ENCODE peak calls at places on chromosome 7, in four cellular contexts. One of them, this sample, is unnamed.
A peak's percentile ranks its signal among the peaks of the same experiment; 100 is the strongest.

GRCh38 chr7:69837387-69838068 is 239.3 kb downstream of the AUTS2 start:
- DNase-seq in HepG2: no peak
- DNase-seq in K562: no peak
- DNase-seq in Panc1: no peak
- DNase-seq in this sample: no peak

GRCh38 chr7:119935418-119936025 is 337.5 kb upstream of the KCND2 start:
- DNase-seq in HepG2: peak; percentile 21
- DNase-seq in K562: peak; percentile 64
- DNase-seq in Panc1: peak; percentile 18
- DNase-seq in this sample: peak; percentile 32

GRCh38 chr7:31052841-31053601 is 913 bp downstream of the ADCYAP1R1 start:
- DNase-seq in HepG2: no peak
- DNase-seq in K562: no peak
- DNase-seq in Panc1: no peak
- DNase-seq in this sample: no peak

GRCh38 chr7:130063036-130063435 is 7.3 kb upstream of the KLHDC10 start:
- DNase-seq in HepG2: peak; percentile 50
- DNase-seq in K562: peak; percentile 90
- DNase-seq in Panc1: no peak
- DNase-seq in this sample: no peak

GRCh38 chr7:115037128-115037802 is 115.4 kb downstream of the MDFIC start:
- DNase-seq in HepG2: no peak
- DNase-seq in K562: no peak
- DNase-seq in Panc1: no peak
- DNase-seq in this sample: no peak

GRCh38 chr7:82616059-82616723 is 172.6 kb upstream of the CACNA2D1 start:
- DNase-seq in HepG2: no peak
- DNase-seq in K562: no peak
- DNase-seq in Panc1: no peak
- DNase-seq in this sample: no peak

GRCh38 chr7:130940907-130941306 is 206.9 kb upstream of the KLF14 start:
- DNase-seq in HepG2: no peak
- DNase-seq in K562: peak; percentile 55
- DNase-seq in Panc1: peak; percentile 54
- DNase-seq in this sample: no peak

GRCh38 chr7:42359946-42360345 is 122.9 kb upstream of the GLI3 start:
- DNase-seq in HepG2: no peak
- DNase-seq in K562: no peak
- DNase-seq in Panc1: no peak
- DNase-seq in this sample: no peak

GRCh38 chr7:155352076-155352752 is 54.5 kb downstream of the INSIG1 start:
- DNase-seq in HepG2: no peak
- DNase-seq in K562: no peak
- DNase-seq in Panc1: no peak
- DNase-seq in this sample: no peak

GRCh38 chr7:22696672-22697071 is 30.3 kb upstream of the IL6 start:
- DNase-seq in HepG2: no peak
- DNase-seq in K562: peak; percentile 89
- DNase-seq in Panc1: no peak
- DNase-seq in this sample: no peak

GRCh38 chr7:44441079-44441478 is 49.4 kb downstream of the NUDCD3 start:
- DNase-seq in HepG2: no peak
- DNase-seq in K562: no peak
- DNase-seq in Panc1: no peak
- DNase-seq in this sample: no peak

GRCh38 chr7:94655884-94656657 is at the start of gene SGCE:
- DNase-seq in HepG2: peak; percentile 65
- DNase-seq in K562: peak; percentile 45
- DNase-seq in Panc1: no peak
- DNase-seq in this sample: peak; percentile 26

GRCh38 chr7:23207029-23207428 is 25.2 kb downstream of the NUP42 start:
- DNase-seq in HepG2: peak; percentile 72
- DNase-seq in K562: no peak
- DNase-seq in Panc1: no peak
- DNase-seq in this sample: no peak

GRCh38 chr7:142795339-142795863 is 24.6 kb downstream of the PRSS2 start:
- DNase-seq in HepG2: no peak
- DNase-seq in K562: no peak
- DNase-seq in Panc1: no peak
- DNase-seq in this sample: no peak

GRCh38 chr7:31105256-31105950 is 53.3 kb downstream of the ADCYAP1R1 start:
- DNase-seq in HepG2: no peak
- DNase-seq in K562: no peak
- DNase-seq in Panc1: no peak
- DNase-seq in this sample: no peak

GRCh38 chr7:821688-822087 is 10.6 kb upstream of the SUN1 start:
- DNase-seq in HepG2: no peak
- DNase-seq in K562: no peak
- DNase-seq in Panc1: no peak
- DNase-seq in this sample: no peak

GRCh38 chr7:74569501-74570075 is 87.9 kb upstream of the GTF2I start:
- DNase-seq in HepG2: no peak
- DNase-seq in K562: peak; percentile 24
- DNase-seq in Panc1: no peak
- DNase-seq in this sample: no peak

GRCh38 chr7:35185908-35186731 is 67.8 kb downstream of the TBX20 start:
- DNase-seq in HepG2: no peak
- DNase-seq in K562: peak; percentile 5
- DNase-seq in Panc1: no peak
- DNase-seq in this sample: no peak

GRCh38 chr7:133770863-133771492 is 356.2 kb upstream of the LRGUK start:
- DNase-seq in HepG2: peak; percentile 68
- DNase-seq in K562: no peak
- DNase-seq in Panc1: no peak
- DNase-seq in this sample: no peak

GRCh38 chr7:35707422-35707821 is 12.5 kb upstream of the HERPUD2 start:
- DNase-seq in HepG2: no peak
- DNase-seq in K562: no peak
- DNase-seq in Panc1: no peak
- DNase-seq in this sample: no peak

GRCh38 chr7:45670717-45671116 is 96.5 kb downstream of the ADCY1 start:
- DNase-seq in HepG2: no peak
- DNase-seq in K562: no peak
- DNase-seq in Panc1: no peak
- DNase-seq in this sample: no peak

GRCh38 chr7:126026421-126027088 is 1096.9 kb upstream of the POT1 start:
- DNase-seq in HepG2: no peak
- DNase-seq in K562: no peak
- DNase-seq in Panc1: no peak
- DNase-seq in this sample: peak; percentile 4

GRCh38 chr7:70098133-70098561 is 499.9 kb downstream of the AUTS2 start:
- DNase-seq in HepG2: no peak
- DNase-seq in K562: no peak
- DNase-seq in Panc1: no peak
- DNase-seq in this sample: no peak

GRCh38 chr7:116502201-116503096 is 2.9 kb downstream of the CAV2 start:
- DNase-seq in HepG2: no peak
- DNase-seq in K562: no peak
- DNase-seq in Panc1: no peak
- DNase-seq in this sample: no peak

GRCh38 chr7:2821842-2822507 is 22.1 kb downstream of the GNA12 start:
- DNase-seq in HepG2: no peak
- DNase-seq in K562: no peak
- DNase-seq in Panc1: no peak
- DNase-seq in this sample: no peak
- H3K27ac ChIP-seq in HepG2: peak overlapping the region; percentile 76
- H3K27ac ChIP-seq in K562: no peak overlapping the region
- H3K27ac ChIP-seq in Panc1: peak overlapping the region; percentile 84
- H3K27ac ChIP-seq in this sample: no peak overlapping the region

DNA sequence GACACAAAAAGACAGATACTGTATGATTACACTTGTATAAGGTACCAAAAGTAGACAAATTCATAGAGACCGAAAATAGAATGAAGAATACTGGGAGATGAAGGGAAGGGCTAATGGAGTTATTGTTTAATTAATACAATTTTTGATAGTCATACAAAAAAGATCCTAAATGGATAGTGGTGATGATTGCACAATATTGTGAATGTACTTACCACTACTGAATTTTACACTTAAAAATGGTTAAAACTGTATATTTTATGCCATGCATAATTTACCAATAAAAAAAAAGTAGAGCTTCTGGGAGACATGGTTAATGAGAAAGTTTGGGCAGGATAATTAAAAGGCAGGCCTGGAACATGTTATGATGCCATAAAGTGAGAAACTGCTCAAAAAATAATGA is 119.0 kb downstream of the ZPBP start:
- DNase-seq in HepG2: no peak
- DNase-seq in K562: no peak
- DNase-seq in Panc1: no peak
- DNase-seq in this sample: no peak
- TF ChIP-seq TCF7L2 in HepG2: no peak
- TF ChIP-seq TCF7L2 in K562: no peak
- TF ChIP-seq TCF7L2 in Panc1: no peak
- TF ChIP-seq TCF7L2 in this sample: no peak

DNA sequence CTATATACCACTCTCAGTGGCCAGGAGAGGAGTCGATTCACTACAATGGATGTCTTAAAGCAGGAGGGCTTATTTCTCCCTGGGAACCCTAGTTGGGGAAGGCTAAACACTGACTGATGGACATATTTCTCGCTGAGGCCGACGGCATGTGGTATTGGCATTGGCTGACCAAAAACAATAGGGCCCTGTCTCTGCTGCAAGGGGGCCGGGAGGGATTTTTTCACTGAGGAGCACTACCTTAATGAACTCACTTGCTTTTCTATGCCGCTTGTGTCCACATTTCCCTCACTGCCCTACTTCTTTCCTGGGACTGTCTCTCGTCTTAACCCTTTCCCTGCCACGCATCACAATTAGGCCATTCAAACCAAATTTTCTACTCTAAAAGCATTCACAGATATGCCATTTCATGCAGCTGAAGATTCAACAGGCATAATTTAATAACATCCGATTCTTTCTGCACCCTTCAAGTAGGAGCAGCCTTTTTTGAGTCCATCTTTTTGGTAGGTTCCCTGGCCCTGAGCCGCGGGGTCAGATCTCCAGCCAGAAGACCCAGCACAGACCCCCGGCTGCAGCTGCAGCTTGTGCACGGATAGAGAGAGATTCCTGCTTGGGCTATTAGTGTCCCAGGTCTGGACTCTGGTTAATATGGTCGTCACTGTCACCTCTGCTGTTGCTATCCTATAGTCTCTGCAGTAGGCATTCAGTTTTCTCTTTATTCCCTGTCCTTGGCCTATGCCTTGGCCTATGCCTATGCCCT is 118.7 kb downstream of the HIPK2 start:
- DNase-seq in HepG2: peak; percentile 91
- DNase-seq in K562: no peak
- DNase-seq in Panc1: no peak
- DNase-seq in this sample: no peak
- H3K27ac ChIP-seq in HepG2: peak overlapping the region; percentile 84
- H3K27ac ChIP-seq in K562: no peak overlapping the region
- H3K27ac ChIP-seq in Panc1: no peak overlapping the region
- H3K27ac ChIP-seq in this sample: no peak overlapping the region

DNA sequence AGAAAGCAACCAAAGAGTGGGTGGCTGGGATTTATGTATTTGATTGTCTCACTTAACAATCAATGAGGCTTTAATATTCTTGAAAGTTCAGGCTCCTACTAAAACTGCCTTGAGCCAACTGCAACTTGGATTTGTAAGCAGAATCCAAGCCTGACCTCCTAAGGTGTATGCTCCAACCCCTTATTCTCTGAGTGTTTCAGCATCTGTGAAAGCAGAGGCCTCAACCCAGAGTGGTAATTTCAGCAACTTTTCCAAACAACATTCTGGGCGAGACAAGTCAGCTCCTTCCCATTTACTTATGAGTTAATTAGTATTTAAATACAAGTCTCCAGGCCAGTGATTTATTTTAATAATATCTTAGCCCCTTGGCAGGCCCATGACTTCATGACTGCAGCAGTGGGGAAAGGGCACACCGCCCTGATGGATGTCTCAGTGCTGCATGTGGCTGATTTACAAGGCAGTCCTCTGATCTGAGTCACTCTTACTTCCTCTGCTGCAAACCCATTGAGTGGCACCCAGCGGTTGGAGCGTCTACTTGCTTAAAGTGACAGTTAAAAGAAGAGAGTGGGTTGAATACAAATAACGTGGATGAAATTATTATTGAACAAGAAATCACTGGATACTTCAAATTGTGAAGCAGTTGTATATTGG is 209.1 kb downstream of the TRIL start:
- DNase-seq in HepG2: no peak
- DNase-seq in K562: peak; percentile 7
- DNase-seq in Panc1: peak; percentile 76
- DNase-seq in this sample: peak; percentile 38
- TF ChIP-seq TCF7L2 in HepG2: no peak
- TF ChIP-seq TCF7L2 in K562: no peak
- TF ChIP-seq TCF7L2 in Panc1: no peak
- TF ChIP-seq TCF7L2 in this sample: peak; percentile 23

DNA sequence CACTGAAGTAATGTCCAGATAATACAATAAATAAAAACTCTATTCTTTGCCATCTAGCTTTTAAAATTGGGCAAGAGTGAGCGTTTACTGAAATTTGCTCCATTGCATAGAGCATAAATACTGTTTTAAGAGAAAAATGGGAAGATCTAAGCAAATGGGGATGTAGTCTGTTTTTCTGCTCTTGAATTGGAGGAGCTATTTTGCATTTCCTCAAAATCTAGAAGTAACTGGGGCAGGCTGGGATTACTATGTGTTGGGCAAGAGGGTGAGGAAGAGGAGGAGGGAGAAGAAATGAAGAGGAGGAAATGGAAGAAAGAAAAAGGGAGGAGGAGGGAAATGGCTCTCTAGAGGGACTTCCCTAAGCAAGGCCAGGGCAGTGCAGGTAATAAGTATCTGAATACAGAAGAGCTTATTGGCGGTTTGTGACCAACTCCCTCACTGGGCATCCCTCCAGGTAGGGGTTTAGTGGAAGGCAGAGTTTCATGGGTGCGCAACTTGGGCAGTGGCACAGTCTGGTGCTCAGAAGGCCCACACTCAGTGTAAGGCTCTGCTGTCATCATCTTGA is 116.6 kb downstream of the EVX1 start:
- DNase-seq in HepG2: no peak
- DNase-seq in K562: no peak
- DNase-seq in Panc1: no peak
- DNase-seq in this sample: no peak
- H3K27ac ChIP-seq in HepG2: no peak overlapping the region
- H3K27ac ChIP-seq in K562: no peak overlapping the region
- H3K27ac ChIP-seq in Panc1: no peak overlapping the region
- H3K27ac ChIP-seq in this sample: no peak overlapping the region

GRCh38 chr7:63114371-63114985 is 884.2 kb upstream of the ZNF722 start:
- DNase-seq in HepG2: no peak
- DNase-seq in K562: no peak
- DNase-seq in Panc1: no peak
- DNase-seq in this sample: no peak
- TF ChIP-seq TCF7L2 in HepG2: no peak
- TF ChIP-seq TCF7L2 in K562: no peak
- TF ChIP-seq TCF7L2 in Panc1: no peak
- TF ChIP-seq TCF7L2 in this sample: no peak